ENCODE peak calls at places on chromosomes 16 and 17, in ten cellular contexts. F is cardiac muscle cell; I is PC-9; S is breast epithelium; L is astrocyte of the cerebellum; R is thoracic aorta; H is CD8-positive, alpha-beta memory T cell; X is heart right ventricle; J is heart left ventricle; B is fibroblast of pulmonary artery. A is an unnamed sample.

GRCh38 chr17:15966183-15966878 is 21.4 kb downstream of the ADORA2B start:
- DNase-seq in S (no peak), B (no peak), X (no peak), F (no peak), J (no peak), L (peak), H (no peak), R (no peak), I (peak), A (peak)

GRCh38 chr16:48592839-48593429 is 17.0 kb downstream of the N4BP1 start:
- DNase-seq in X (no peak), J (no peak), I (no peak), S (no peak), H (no peak), F (no peak), L (no peak), R (no peak), B (no peak), A (peak)

GRCh38 chr17:42819939-42820535 is 4.0 kb downstream of the BECN1 start:
- DNase-seq in R (no peak), L (no peak), B (peak), H (peak), X (peak), I (peak), F (peak), S (no peak), J (peak), A (peak)

GRCh38 chr17:68753985-68754769 is 153.0 kb upstream of the FAM20A start:
- DNase-seq in J (no peak), X (no peak), S (no peak), B (no peak), I (no peak), F (no peak), H (no peak), R (no peak), L (no peak), A (no peak)

GRCh38 chr17:57747221-57748017 is 2.3 kb upstream of the CCDC182 start:
- DNase-seq in R (no peak), I (peak), F (peak), X (peak), J (no peak), S (peak), H (peak), L (peak), B (peak), A (peak)

GRCh38 chr17:81258292-81258691 is 19.2 kb downstream of the NDUFAF8 start:
- DNase-seq in R (no peak), L (no peak), F (no peak), B (no peak), S (no peak), H (no peak), X (no peak), I (no peak), J (no peak), A (no peak)

GRCh38 chr16:78705694-78706093 is 606.2 kb downstream of the WWOX start:
- DNase-seq in L (no peak), B (peak), R (no peak), F (peak), X (no peak), S (no peak), I (peak), J (no peak), H (no peak), A (peak)

GRCh38 chr17:55420776-55421178 is 858 bp downstream of the MMD start:
- DNase-seq in L (no peak), I (no peak), H (peak), S (no peak), R (no peak), X (peak), B (no peak), J (peak), F (peak), A (peak)

GRCh38 chr17:40453881-40454630 is 10.8 kb downstream of the IGFBP4 start:
- DNase-seq in B (no peak), L (no peak), I (no peak), R (no peak), F (no peak), S (no peak), H (no peak), J (peak), X (no peak), A (no peak)

GRCh38 chr16:54937673-54938350 is 7.1 kb downstream of the IRX5 start:
- DNase-seq in S (no peak), B (no peak), J (peak), L (no peak), I (no peak), H (no peak), R (no peak), F (peak), X (no peak), A (no peak)
- H3K4me3 ChIP-seq in S (peak), B (no peak), J (peak), L (peak), I (no peak), H (no peak), R (peak), F (no peak), X (peak), A (no peak)

GRCh38 chr17:39361064-39361463 is 40.4 kb downstream of the FBXL20 start:
- DNase-seq in H (no peak), X (no peak), L (no peak), R (no peak), B (no peak), S (no peak), J (no peak), F (no peak), I (no peak), A (no peak)

GRCh38 chr17:39364236-39365025 is 37.0 kb downstream of the FBXL20 start:
- DNase-seq in I (no peak), F (no peak), J (no peak), X (no peak), S (no peak), R (no peak), B (no peak), H (no peak), L (no peak), A (no peak)

GRCh38 chr17:39360537-39360936 is 40.9 kb downstream of the FBXL20 start:
- DNase-seq in S (no peak), L (no peak), I (no peak), J (peak), F (peak), H (no peak), R (no peak), B (no peak), X (peak), A (no peak)

GRCh38 chr17:39365252-39365651 is 36.2 kb downstream of the FBXL20 start:
- DNase-seq in L (no peak), H (no peak), R (no peak), X (no peak), B (peak), I (no peak), J (no peak), F (peak), S (no peak), A (no peak)

DNA sequence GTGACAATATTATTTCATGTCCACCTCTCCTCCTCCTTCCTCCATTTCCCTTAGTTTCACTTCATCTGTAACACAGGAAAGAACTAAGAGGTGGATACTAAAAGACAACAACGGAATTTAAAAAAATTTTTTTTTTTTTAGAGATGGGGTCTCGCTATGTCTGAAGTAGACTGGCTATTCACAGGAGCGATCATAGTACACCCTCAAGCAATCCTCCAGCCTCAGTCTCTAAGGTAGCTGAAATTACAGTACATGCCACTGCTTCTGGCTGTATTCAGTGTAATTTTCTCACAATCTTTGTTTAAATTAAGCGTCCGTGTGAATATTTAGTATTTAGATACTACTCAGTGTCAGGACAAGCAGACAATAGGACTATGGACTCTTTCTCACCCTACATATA is 35.6 kb downstream of the FBXL20 start:
- DNase-seq in F (no peak), B (no peak), L (no peak), I (no peak), R (no peak), H (no peak), J (no peak), S (no peak), X (no peak), A (no peak)
- H3K4me3 ChIP-seq in F (no peak), B (peak), L (no peak), I (no peak), R (peak), H (no peak), J (peak), S (no peak), X (peak), A (no peak)

DNA sequence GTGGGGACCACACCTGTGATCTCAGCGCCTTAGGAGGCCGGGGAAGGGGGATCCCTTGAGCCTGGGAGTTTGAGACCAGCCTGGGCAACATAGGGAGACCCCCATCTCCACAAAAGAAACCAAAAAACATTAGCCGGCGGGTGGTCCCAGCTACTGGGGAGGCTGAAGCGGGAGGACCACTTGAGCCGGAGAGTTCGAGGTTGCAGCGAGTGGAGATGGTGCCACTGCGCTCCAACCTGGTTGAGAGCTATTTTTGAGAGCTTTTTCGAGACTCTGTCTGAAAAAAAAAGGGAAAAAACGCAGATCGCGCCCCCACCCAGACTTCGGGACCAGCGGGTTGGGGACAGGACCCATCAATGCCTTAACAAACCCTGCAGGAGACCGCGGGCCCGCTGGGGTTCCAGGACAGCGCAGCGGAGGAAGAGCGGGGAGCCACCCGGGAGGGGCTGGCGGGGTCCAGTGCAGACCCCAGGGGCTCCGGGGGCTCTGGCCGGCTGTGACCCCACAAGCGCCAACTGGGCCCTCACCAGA is 762 bp upstream of the BAIAP3 start:
- DNase-seq in R (no peak), H (no peak), B (no peak), I (no peak), X (no peak), S (no peak), F (no peak), L (no peak), J (no peak), A (peak)
- H3K4me3 ChIP-seq in R (peak), H (peak), B (peak), I (no peak), X (peak), S (peak), F (no peak), L (no peak), J (peak), A (no peak)

GRCh38 chr16:55326261-55326802 is 2.3 kb downstream of the IRX6 start:
- DNase-seq in X (no peak), S (no peak), H (no peak), L (no peak), B (no peak), R (no peak), F (no peak), J (no peak), I (no peak), A (no peak)

GRCh38 chr16:55325458-55326109 is 1.6 kb downstream of the IRX6 start:
- DNase-seq in X (no peak), L (no peak), F (no peak), B (no peak), I (no peak), H (no peak), R (no peak), S (no peak), J (no peak), A (no peak)

GRCh38 chr16:55323637-55324490 is at the start of gene IRX6:
- DNase-seq in H (no peak), S (peak), F (peak), B (no peak), J (peak), X (peak), I (no peak), R (no peak), L (no peak), A (peak)

GRCh38 chr16:55322327-55322726 is 1.7 kb upstream of the IRX6 start:
- DNase-seq in H (no peak), X (no peak), L (no peak), F (no peak), I (no peak), B (no peak), J (no peak), S (no peak), R (no peak), A (no peak)

DNA sequence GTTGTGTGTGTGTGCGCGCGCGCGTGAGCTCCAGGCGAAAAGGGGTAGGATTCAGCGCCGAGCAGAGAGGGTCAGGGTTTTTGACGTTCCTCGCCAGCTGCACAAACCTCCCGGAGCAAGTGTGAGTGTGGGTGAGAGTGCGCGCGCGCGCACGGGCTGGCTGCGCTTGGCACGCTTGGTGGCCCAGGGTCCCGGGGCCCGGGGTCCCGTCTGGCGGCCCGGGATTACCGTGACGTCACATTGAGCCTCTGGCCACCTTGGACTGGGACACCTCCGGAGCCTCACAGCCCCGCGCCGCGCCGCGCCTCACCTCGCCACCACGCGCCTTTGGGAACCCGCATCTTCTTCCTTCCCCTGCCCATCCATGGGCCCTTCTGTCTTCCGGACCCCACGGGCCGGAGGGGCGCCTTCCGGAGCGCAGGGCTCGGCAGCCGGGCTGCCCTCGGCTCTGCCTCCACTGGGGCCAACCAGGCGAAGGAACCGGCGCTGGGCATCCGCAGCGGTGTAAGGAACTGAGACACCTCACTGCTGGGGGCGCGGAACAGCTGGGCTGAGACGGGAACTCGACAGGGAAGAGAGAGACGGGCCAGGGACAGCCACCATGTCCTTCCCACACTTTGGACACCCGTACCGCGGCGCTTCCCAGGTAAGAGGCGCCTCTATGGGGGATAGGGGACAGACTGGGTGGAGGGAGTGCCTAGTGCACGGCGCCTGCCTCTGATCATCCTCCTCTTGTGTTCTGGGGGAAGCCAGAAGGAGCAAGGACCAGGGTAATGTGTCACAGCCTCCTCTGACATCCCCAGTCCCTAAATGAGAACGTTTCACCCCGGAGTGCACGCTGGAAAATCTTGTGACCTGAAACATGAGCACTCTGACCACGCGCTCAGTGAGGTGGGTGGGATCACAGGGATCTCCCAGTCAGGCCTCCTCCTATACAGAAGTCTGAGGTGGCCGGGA is 766 bp downstream of the IRX6 start:
- DNase-seq in B (no peak), L (no peak), R (no peak), X (peak), J (peak), S (no peak), I (no peak), H (no peak), F (no peak), A (peak)
- H3K4me3 ChIP-seq in B (no peak), L (no peak), R (peak), X (peak), J (peak), S (peak), I (no peak), H (no peak), F (peak), A (peak)

DNA sequence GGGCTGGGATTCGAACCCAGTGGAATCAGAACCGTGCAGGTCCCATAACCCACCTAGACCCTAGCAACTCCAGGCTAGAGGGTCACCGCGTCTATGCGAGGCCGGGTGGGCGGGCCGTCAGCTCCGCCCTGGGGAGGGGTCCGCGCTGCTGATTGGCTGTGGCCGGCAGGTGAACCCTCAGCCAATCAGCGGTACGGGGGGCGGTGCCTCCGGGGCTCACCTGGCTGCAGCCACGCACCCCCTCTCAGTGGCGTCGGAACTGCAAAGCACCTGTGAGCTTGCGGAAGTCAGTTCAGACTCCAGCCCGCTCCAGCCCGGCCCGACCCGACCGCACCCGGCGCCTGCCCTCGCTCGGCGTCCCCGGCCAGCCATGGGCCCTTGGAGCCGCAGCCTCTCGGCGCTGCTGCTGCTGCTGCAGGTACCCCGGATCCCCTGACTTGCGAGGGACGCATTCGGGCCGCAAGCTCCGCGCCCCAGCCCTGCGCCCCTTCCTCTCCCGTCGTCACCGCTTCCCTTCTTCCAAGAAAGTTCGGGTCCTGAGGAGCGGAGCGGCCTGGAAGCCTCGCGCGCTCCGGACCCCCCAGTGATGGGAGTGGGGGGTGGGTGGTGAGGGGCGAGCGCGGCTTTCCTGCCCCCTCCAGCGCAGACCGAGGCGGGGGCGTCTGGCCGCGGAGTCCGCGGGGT is at the start of gene CDH1:
- DNase-seq in S (peak), L (no peak), H (no peak), X (no peak), J (no peak), R (no peak), B (no peak), I (peak), F (no peak), A (peak)
- H3K4me3 ChIP-seq in S (peak), L (no peak), H (no peak), X (peak), J (no peak), R (peak), B (no peak), I (peak), F (peak), A (peak)

DNA sequence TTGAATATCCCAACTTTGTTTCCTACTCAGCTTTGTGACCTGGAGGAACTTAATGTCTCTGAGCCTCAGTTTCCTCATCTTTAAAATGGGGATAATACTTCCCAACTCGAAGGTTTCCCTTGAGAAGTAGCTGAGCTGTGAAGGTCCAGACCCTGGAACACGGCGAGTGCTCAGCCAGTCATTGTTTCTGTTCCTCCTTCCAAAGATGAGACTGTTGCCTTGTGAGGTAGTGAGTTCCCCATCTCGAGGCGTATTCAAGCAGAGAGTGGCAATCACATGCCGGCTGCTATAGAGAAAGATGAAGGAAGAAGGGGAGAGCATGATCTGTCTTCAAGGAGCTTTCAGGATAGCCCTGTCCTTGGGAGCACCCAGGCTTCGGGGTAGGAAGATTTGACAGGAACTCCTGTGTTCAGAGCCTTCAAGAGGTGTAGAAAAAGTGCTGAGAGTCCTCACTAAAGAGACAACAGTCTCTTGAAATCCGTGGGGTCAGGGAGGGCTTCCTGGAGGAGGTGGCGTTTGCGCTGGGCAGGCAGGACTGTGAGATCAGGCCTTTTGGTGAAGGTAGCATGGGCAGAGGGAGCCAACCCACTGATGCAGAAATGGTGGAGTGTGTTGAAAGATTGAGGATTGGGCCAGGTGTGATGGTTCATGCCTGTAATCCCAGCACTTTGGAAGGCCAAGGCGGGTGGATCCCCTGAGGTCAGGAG is 27.2 kb downstream of the SPNS2 start:
- DNase-seq in J (no peak), F (no peak), R (no peak), I (no peak), B (no peak), L (no peak), S (no peak), X (no peak), H (no peak), A (no peak)
- H3K4me3 ChIP-seq in J (no peak), F (no peak), R (no peak), I (no peak), B (no peak), L (no peak), S (no peak), X (no peak), H (no peak), A (no peak)

DNA sequence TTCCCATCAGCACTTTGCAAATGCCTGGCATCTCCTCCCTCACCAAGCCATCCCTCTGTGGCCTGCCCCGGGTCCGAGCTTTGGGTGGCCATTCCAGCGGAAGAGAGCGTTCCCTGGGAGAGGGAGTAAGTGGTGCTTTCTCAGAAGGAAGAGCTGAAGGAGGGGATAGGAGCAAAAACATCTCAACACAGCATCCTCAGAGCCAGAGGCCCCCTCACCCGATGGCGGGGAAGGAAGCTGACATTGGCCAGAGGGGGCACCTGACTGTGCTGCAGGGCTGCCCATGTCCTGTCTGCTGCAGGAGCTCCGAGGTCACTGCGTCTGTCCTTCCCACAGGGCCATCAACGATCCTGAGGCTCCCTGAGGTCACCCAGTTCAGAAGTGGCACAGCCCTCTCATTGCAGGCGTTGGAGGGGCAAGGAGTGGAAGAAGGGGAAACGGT is 427 bp upstream of the TLCD3B start:
- DNase-seq in S (no peak), I (no peak), R (no peak), L (no peak), X (no peak), F (no peak), B (no peak), J (no peak), H (no peak), A (no peak)
- H3K4me3 ChIP-seq in S (no peak), I (no peak), R (no peak), L (no peak), X (no peak), F (no peak), B (no peak), J (no peak), H (no peak), A (no peak)

GRCh38 chr17:45063198-45063597 is 2.1 kb downstream of the NMT1 start:
- DNase-seq in J (no peak), B (no peak), F (no peak), X (no peak), H (no peak), S (no peak), R (no peak), I (no peak), L (no peak), A (no peak)
- H3K4me3 ChIP-seq in J (no peak), B (no peak), F (no peak), X (no peak), H (no peak), S (no peak), R (no peak), I (no peak), L (no peak), A (no peak)